ENCODE peak calls at places on chromosomes 3 and 15, in eight cellular contexts. N is activated CD4-positive, alpha-beta memory T cell treated with anti-CD3 and anti-CD28 coated beads for 36 hours; A is stimulated activated CD4-positive, alpha-beta T cell treated with anti-CD3 and anti-CD28 coated beads, TNF-alpha, amount 100 ng/mL, for 4 hours; Q is HCT116; W is stimulated activated naive CD8-positive, alpha-beta T cell treated with anti-CD3 and anti-CD28 coated beads, Interleukin-15, amount 100 ng/mL, for 72 hours; G is GDM1; D is A172; J is fibroblast of lung. X is an unnamed sample.

GRCh38 chr3:37324752-37325407 is 150.5 kb upstream of the LRRFIP2 start:
- DNase-seq in J (peak; percentile 36), N (no peak), G (no peak), A (no peak), D (no peak), Q (no peak), W (no peak), X (no peak)

GRCh38 chr3:117844676-117845075 is 1135.1 kb downstream of the TUSC7 start:
- DNase-seq in N (no peak), W (no peak), G (no peak), D (no peak), Q (no peak), J (peak; percentile 33), A (no peak), X (no peak)

GRCh38 chr3:192273611-192274010 is 453.7 kb downstream of the FGF12 start:
- DNase-seq in W (no peak), N (no peak), J (no peak), G (no peak), Q (no peak), D (no peak), A (no peak), X (peak; percentile 39)

GRCh38 chr3:103609472-103609871 is 1174.7 kb downstream of the ZPLD1 start:
- DNase-seq in G (no peak), A (no peak), D (no peak), J (no peak), Q (no peak), W (no peak), N (no peak), X (no peak)

GRCh38 chr3:61848885-61849284 is 287.5 kb downstream of the PTPRG start:
- DNase-seq in D (peak; percentile 28), N (no peak), A (no peak), W (no peak), J (peak; percentile 98), Q (no peak), G (no peak), X (no peak)

GRCh38 chr3:89184151-89184550 is 76.7 kb downstream of the EPHA3 start:
- DNase-seq in Q (no peak), A (no peak), W (no peak), D (no peak), N (no peak), G (no peak), J (no peak), X (no peak)

GRCh38 chr15:68418611-68419161 is 13.3 kb downstream of the ITGA11 start:
- DNase-seq in J (peak; percentile 90), D (peak; percentile 54), G (no peak), W (no peak), N (no peak), A (no peak), Q (no peak), X (no peak)

GRCh38 chr3:36197176-36197575 is 183.1 kb upstream of the STAC start:
- DNase-seq in Q (no peak), N (no peak), J (no peak), G (no peak), W (no peak), A (no peak), D (no peak), X (no peak)

GRCh38 chr3:7682822-7683229 is 818.8 kb upstream of the LMCD1 start:
- DNase-seq in N (no peak), Q (peak; percentile 18), W (no peak), J (peak; percentile 96), A (no peak), G (peak; percentile 72), D (peak; percentile 37), X (peak; percentile 23)

GRCh38 chr15:68364028-68364659 is 67.8 kb downstream of the ITGA11 start:
- DNase-seq in G (no peak), A (no peak), Q (no peak), J (peak; percentile 24), N (no peak), W (no peak), D (no peak), X (no peak)

GRCh38 chr15:70049701-70050445 is 47.8 kb downstream of the TLE3 start:
- DNase-seq in N (no peak), D (no peak), Q (no peak), G (no peak), A (no peak), W (no peak), J (no peak), X (no peak)

GRCh38 chr15:39040861-39041260 is 476.2 kb upstream of the RASGRP1 start:
- DNase-seq in G (no peak), D (no peak), Q (no peak), W (no peak), J (no peak), A (no peak), N (no peak), X (no peak)

GRCh38 chr3:63918321-63918720 is 6.1 kb upstream of the SCAANT1 start:
- DNase-seq in G (no peak), W (no peak), N (no peak), Q (no peak), D (no peak), A (no peak), J (peak; percentile 63), X (no peak)

GRCh38 chr15:90165659-90166489 is 35.3 kb upstream of the SEMA4B start:
- DNase-seq in G (peak; percentile 16), W (no peak), A (no peak), D (peak; percentile 99), J (peak; percentile 95), Q (peak; percentile 98), N (peak; percentile 80), X (peak; percentile 50)

GRCh38 chr3:68931406-68932149 is 769 bp downstream of the TAFA4 start:
- DNase-seq in D (no peak), N (no peak), G (no peak), W (no peak), Q (no peak), A (no peak), J (no peak), X (no peak)

GRCh38 chr3:132772252-132772651 is 50.0 kb upstream of the NPHP3 start:
- DNase-seq in W (no peak), D (no peak), A (no peak), G (no peak), J (no peak), Q (no peak), N (no peak), X (no peak)

GRCh38 chr15:67067161-67067853 is 1.9 kb downstream of the SMAD3 start:
- DNase-seq in Q (no peak), A (no peak), W (no peak), N (peak; percentile 37), D (no peak), J (peak; percentile 59), G (no peak), X (no peak)

GRCh38 chr3:46617941-46618340 is 5.6 kb downstream of the FAM240A start:
- DNase-seq in Q (no peak), W (no peak), J (no peak), G (no peak), D (no peak), A (no peak), N (no peak), X (no peak)

X was measured in iPS-NIHi11.